ENCODE peak calls at places on chromosomes 6 and 20, in ten cellular contexts. One of them, this sample, is unnamed.

GRCh38 chr6:51049983-51050877 is 231.6 kb downstream of the TFAP2B start:
- DNase-seq in thyroid gland: no peak
- DNase-seq in left ventricle myocardium inferior: no peak
- DNase-seq in activated T-cell treated with anti-CD3 and anti-CD28 coated beads, Interleukin-2, amount 50 U/mL, for 72 hours: no peak
- DNase-seq in HS-5: no peak
- DNase-seq in psoas muscle: no peak
- DNase-seq in H7: no peak
- DNase-seq in natural killer cell treated with Interleukin-12 subunit alpha and Interleukin-12 subunit beta and Interleukin-15 and Interleukin-18, amount 100 ng/mL, for 72 hours: no peak
- DNase-seq in fibroblast of the conjunctiva: no peak
- DNase-seq in vagina: no peak
- DNase-seq in this sample: no peak

GRCh38 chr6:42088101-42088591 is 37.8 kb downstream of the TAF8 start:
- DNase-seq in thyroid gland: peak; percentile 93
- DNase-seq in left ventricle myocardium inferior: peak; percentile 55
- DNase-seq in activated T-cell treated with anti-CD3 and anti-CD28 coated beads, Interleukin-2, amount 50 U/mL, for 72 hours: no peak
- DNase-seq in HS-5: peak; percentile 61
- DNase-seq in psoas muscle: no peak
- DNase-seq in H7: no peak
- DNase-seq in natural killer cell treated with Interleukin-12 subunit alpha and Interleukin-12 subunit beta and Interleukin-15 and Interleukin-18, amount 100 ng/mL, for 72 hours: no peak
- DNase-seq in fibroblast of the conjunctiva: no peak
- DNase-seq in vagina: no peak
- DNase-seq in this sample: no peak

GRCh38 chr6:106974999-106975698 is 620 bp upstream of the CD24 start:
- DNase-seq in thyroid gland: peak; percentile 73
- DNase-seq in left ventricle myocardium inferior: peak; percentile 29
- DNase-seq in activated T-cell treated with anti-CD3 and anti-CD28 coated beads, Interleukin-2, amount 50 U/mL, for 72 hours: peak; percentile 19
- DNase-seq in HS-5: no peak
- DNase-seq in psoas muscle: peak; percentile 60
- DNase-seq in H7: peak; percentile 58
- DNase-seq in natural killer cell treated with Interleukin-12 subunit alpha and Interleukin-12 subunit beta and Interleukin-15 and Interleukin-18, amount 100 ng/mL, for 72 hours: no peak
- DNase-seq in fibroblast of the conjunctiva: no peak
- DNase-seq in vagina: no peak
- DNase-seq in this sample: no peak

GRCh38 chr6:15501806-15502450 is 160.9 kb downstream of the DTNBP1 start:
- DNase-seq in thyroid gland: peak; percentile 90
- DNase-seq in left ventricle myocardium inferior: peak; percentile 55
- DNase-seq in activated T-cell treated with anti-CD3 and anti-CD28 coated beads, Interleukin-2, amount 50 U/mL, for 72 hours: no peak
- DNase-seq in HS-5: no peak
- DNase-seq in psoas muscle: no peak
- DNase-seq in H7: peak; percentile 36
- DNase-seq in natural killer cell treated with Interleukin-12 subunit alpha and Interleukin-12 subunit beta and Interleukin-15 and Interleukin-18, amount 100 ng/mL, for 72 hours: no peak
- DNase-seq in fibroblast of the conjunctiva: peak; percentile 58
- DNase-seq in vagina: no peak
- DNase-seq in this sample: peak; percentile 64

GRCh38 chr6:156699017-156699421 is 78.2 kb upstream of the ARID1B start:
- DNase-seq in thyroid gland: no peak
- DNase-seq in left ventricle myocardium inferior: no peak
- DNase-seq in activated T-cell treated with anti-CD3 and anti-CD28 coated beads, Interleukin-2, amount 50 U/mL, for 72 hours: no peak
- DNase-seq in HS-5: peak; percentile 68
- DNase-seq in psoas muscle: no peak
- DNase-seq in H7: no peak
- DNase-seq in natural killer cell treated with Interleukin-12 subunit alpha and Interleukin-12 subunit beta and Interleukin-15 and Interleukin-18, amount 100 ng/mL, for 72 hours: no peak
- DNase-seq in fibroblast of the conjunctiva: no peak
- DNase-seq in vagina: no peak
- DNase-seq in this sample: peak; percentile 50

GRCh38 chr20:2093200-2093781 is 8.3 kb upstream of the STK35 start:
- DNase-seq in thyroid gland: no peak
- DNase-seq in left ventricle myocardium inferior: no peak
- DNase-seq in activated T-cell treated with anti-CD3 and anti-CD28 coated beads, Interleukin-2, amount 50 U/mL, for 72 hours: peak; percentile 48
- DNase-seq in HS-5: no peak
- DNase-seq in psoas muscle: no peak
- DNase-seq in H7: peak; percentile 73
- DNase-seq in natural killer cell treated with Interleukin-12 subunit alpha and Interleukin-12 subunit beta and Interleukin-15 and Interleukin-18, amount 100 ng/mL, for 72 hours: no peak
- DNase-seq in fibroblast of the conjunctiva: no peak
- DNase-seq in vagina: no peak
- DNase-seq in this sample: no peak

GRCh38 chr6:129267028-129267427 is 384.1 kb downstream of the LAMA2 start:
- DNase-seq in thyroid gland: no peak
- DNase-seq in left ventricle myocardium inferior: no peak
- DNase-seq in activated T-cell treated with anti-CD3 and anti-CD28 coated beads, Interleukin-2, amount 50 U/mL, for 72 hours: no peak
- DNase-seq in HS-5: no peak
- DNase-seq in psoas muscle: no peak
- DNase-seq in H7: no peak
- DNase-seq in natural killer cell treated with Interleukin-12 subunit alpha and Interleukin-12 subunit beta and Interleukin-15 and Interleukin-18, amount 100 ng/mL, for 72 hours: no peak
- DNase-seq in fibroblast of the conjunctiva: no peak
- DNase-seq in vagina: no peak
- DNase-seq in this sample: no peak

GRCh38 chr20:33816191-33816590 is 5.0 kb downstream of the CHMP4B start:
- DNase-seq in thyroid gland: no peak
- DNase-seq in left ventricle myocardium inferior: no peak
- DNase-seq in activated T-cell treated with anti-CD3 and anti-CD28 coated beads, Interleukin-2, amount 50 U/mL, for 72 hours: no peak
- DNase-seq in HS-5: no peak
- DNase-seq in psoas muscle: no peak
- DNase-seq in H7: no peak
- DNase-seq in natural killer cell treated with Interleukin-12 subunit alpha and Interleukin-12 subunit beta and Interleukin-15 and Interleukin-18, amount 100 ng/mL, for 72 hours: no peak
- DNase-seq in fibroblast of the conjunctiva: no peak
- DNase-seq in vagina: no peak
- DNase-seq in this sample: no peak

GRCh38 chr20:45343867-45344721 is 4.1 kb downstream of the SDC4 start:
- DNase-seq in thyroid gland: peak; percentile 54
- DNase-seq in left ventricle myocardium inferior: no peak
- DNase-seq in activated T-cell treated with anti-CD3 and anti-CD28 coated beads, Interleukin-2, amount 50 U/mL, for 72 hours: no peak
- DNase-seq in HS-5: peak; percentile 94
- DNase-seq in psoas muscle: peak; percentile 82
- DNase-seq in H7: no peak
- DNase-seq in natural killer cell treated with Interleukin-12 subunit alpha and Interleukin-12 subunit beta and Interleukin-15 and Interleukin-18, amount 100 ng/mL, for 72 hours: peak; percentile 74
- DNase-seq in fibroblast of the conjunctiva: peak; percentile 82
- DNase-seq in vagina: no peak
- DNase-seq in this sample: no peak

GRCh38 chr20:32879538-32879937 is 20.8 kb downstream of the EFCAB8 start:
- DNase-seq in thyroid gland: no peak
- DNase-seq in left ventricle myocardium inferior: no peak
- DNase-seq in activated T-cell treated with anti-CD3 and anti-CD28 coated beads, Interleukin-2, amount 50 U/mL, for 72 hours: no peak
- DNase-seq in HS-5: no peak
- DNase-seq in psoas muscle: no peak
- DNase-seq in H7: no peak
- DNase-seq in natural killer cell treated with Interleukin-12 subunit alpha and Interleukin-12 subunit beta and Interleukin-15 and Interleukin-18, amount 100 ng/mL, for 72 hours: no peak
- DNase-seq in fibroblast of the conjunctiva: no peak
- DNase-seq in vagina: no peak
- DNase-seq in this sample: no peak

GRCh38 chr6:128156315-128157111 is 255.7 kb upstream of the THEMIS start:
- DNase-seq in thyroid gland: no peak
- DNase-seq in left ventricle myocardium inferior: no peak
- DNase-seq in activated T-cell treated with anti-CD3 and anti-CD28 coated beads, Interleukin-2, amount 50 U/mL, for 72 hours: no peak
- DNase-seq in HS-5: no peak
- DNase-seq in psoas muscle: no peak
- DNase-seq in H7: no peak
- DNase-seq in natural killer cell treated with Interleukin-12 subunit alpha and Interleukin-12 subunit beta and Interleukin-15 and Interleukin-18, amount 100 ng/mL, for 72 hours: no peak
- DNase-seq in fibroblast of the conjunctiva: no peak
- DNase-seq in vagina: no peak
- DNase-seq in this sample: no peak